ENCODE peak calls at places on chromosomes 11 and 22, in nine cellular contexts. One of them, this sample, is unnamed.
A peak's percentile ranks its signal among the peaks of the same experiment; 100 is the strongest.

GRCh38 chr11:118343248-118343647 is 743 bp upstream of the CD3D start:
- DNase-seq in NCI-H1436 treated with DMSO at 0.1 percent for 48 hours: no peak
- DNase-seq in left colon: no peak
- DNase-seq in AG09309: no peak
- DNase-seq in heart right ventricle: no peak
- DNase-seq in HTR-8/SVneo: no peak
- DNase-seq in NCI-H2107: no peak
- DNase-seq in ovary: no peak
- DNase-seq in Caco-2: no peak
- DNase-seq in this sample: no peak

GRCh38 chr11:109075976-109076375 is 346.0 kb upstream of the C11orf87 start:
- DNase-seq in NCI-H1436 treated with DMSO at 0.1 percent for 48 hours: no peak
- DNase-seq in left colon: no peak
- DNase-seq in AG09309: no peak
- DNase-seq in heart right ventricle: peak; percentile 33
- DNase-seq in HTR-8/SVneo: no peak
- DNase-seq in NCI-H2107: no peak
- DNase-seq in ovary: no peak
- DNase-seq in Caco-2: no peak
- DNase-seq in this sample: no peak

GRCh38 chr22:25645964-25646363 is 81.5 kb downstream of the GRK3 start:
- DNase-seq in NCI-H1436 treated with DMSO at 0.1 percent for 48 hours: no peak
- DNase-seq in left colon: no peak
- DNase-seq in AG09309: no peak
- DNase-seq in heart right ventricle: no peak
- DNase-seq in HTR-8/SVneo: no peak
- DNase-seq in NCI-H2107: no peak
- DNase-seq in ovary: no peak
- DNase-seq in Caco-2: no peak
- DNase-seq in this sample: no peak

GRCh38 chr11:134144744-134145143 is 75.9 kb downstream of the JAM3 start:
- DNase-seq in NCI-H1436 treated with DMSO at 0.1 percent for 48 hours: no peak
- DNase-seq in left colon: no peak
- DNase-seq in AG09309: no peak
- DNase-seq in heart right ventricle: no peak
- DNase-seq in HTR-8/SVneo: no peak
- DNase-seq in NCI-H2107: no peak
- DNase-seq in ovary: no peak
- DNase-seq in Caco-2: no peak
- DNase-seq in this sample: no peak

GRCh38 chr11:134382257-134382656 is 29.8 kb downstream of the B3GAT1 start:
- DNase-seq in NCI-H1436 treated with DMSO at 0.1 percent for 48 hours: no peak
- DNase-seq in left colon: no peak
- DNase-seq in AG09309: no peak
- DNase-seq in heart right ventricle: no peak
- DNase-seq in HTR-8/SVneo: no peak
- DNase-seq in NCI-H2107: no peak
- DNase-seq in ovary: no peak
- DNase-seq in Caco-2: no peak
- DNase-seq in this sample: no peak

GRCh38 chr11:45025716-45026492 is 75.2 kb upstream of the TP53I11 start:
- DNase-seq in NCI-H1436 treated with DMSO at 0.1 percent for 48 hours: no peak
- DNase-seq in left colon: peak; percentile 44
- DNase-seq in AG09309: no peak
- DNase-seq in heart right ventricle: peak; percentile 68
- DNase-seq in HTR-8/SVneo: no peak
- DNase-seq in NCI-H2107: no peak
- DNase-seq in ovary: no peak
- DNase-seq in Caco-2: no peak
- DNase-seq in this sample: no peak

GRCh38 chr11:19951558-19952083 is 208.7 kb downstream of the DBX1 start:
- DNase-seq in NCI-H1436 treated with DMSO at 0.1 percent for 48 hours: no peak
- DNase-seq in left colon: no peak
- DNase-seq in AG09309: no peak
- DNase-seq in heart right ventricle: no peak
- DNase-seq in HTR-8/SVneo: peak; percentile 65
- DNase-seq in NCI-H2107: peak; percentile 26
- DNase-seq in ovary: no peak
- DNase-seq in Caco-2: peak; percentile 72
- DNase-seq in this sample: no peak

GRCh38 chr11:33700425-33701271 is at the start of gene C11orf91:
- DNase-seq in NCI-H1436 treated with DMSO at 0.1 percent for 48 hours: peak; percentile 52
- DNase-seq in left colon: peak; percentile 92
- DNase-seq in AG09309: peak; percentile 70
- DNase-seq in heart right ventricle: peak; percentile 97
- DNase-seq in HTR-8/SVneo: peak; percentile 83
- DNase-seq in NCI-H2107: peak; percentile 81
- DNase-seq in ovary: peak; percentile 99
- DNase-seq in Caco-2: peak; percentile 98
- DNase-seq in this sample: peak; percentile 98

GRCh38 chr22:19825016-19825339 is 29.7 kb downstream of the GNB1L start:
- DNase-seq in NCI-H1436 treated with DMSO at 0.1 percent for 48 hours: no peak
- DNase-seq in left colon: no peak
- DNase-seq in AG09309: no peak
- DNase-seq in heart right ventricle: no peak
- DNase-seq in HTR-8/SVneo: no peak
- DNase-seq in NCI-H2107: no peak
- DNase-seq in ovary: no peak
- DNase-seq in Caco-2: no peak
- DNase-seq in this sample: no peak

GRCh38 chr11:30346068-30346688 is 23.3 kb downstream of the ARL14EP start:
- DNase-seq in NCI-H1436 treated with DMSO at 0.1 percent for 48 hours: no peak
- DNase-seq in left colon: no peak
- DNase-seq in AG09309: no peak
- DNase-seq in heart right ventricle: no peak
- DNase-seq in HTR-8/SVneo: peak; percentile 22
- DNase-seq in NCI-H2107: peak; percentile 3
- DNase-seq in ovary: no peak
- DNase-seq in Caco-2: peak; percentile 58
- DNase-seq in this sample: peak; percentile 39

GRCh38 chr22:36022162-36022561 is 6.5 kb downstream of the RBFOX2 start:
- DNase-seq in NCI-H1436 treated with DMSO at 0.1 percent for 48 hours: no peak
- DNase-seq in left colon: no peak
- DNase-seq in AG09309: no peak
- DNase-seq in heart right ventricle: no peak
- DNase-seq in HTR-8/SVneo: no peak
- DNase-seq in NCI-H2107: no peak
- DNase-seq in ovary: no peak
- DNase-seq in Caco-2: no peak
- DNase-seq in this sample: peak; percentile 15

GRCh38 chr22:46066691-46067090 is 83.6 kb upstream of the PPARA start:
- DNase-seq in NCI-H1436 treated with DMSO at 0.1 percent for 48 hours: no peak
- DNase-seq in left colon: peak; percentile 36
- DNase-seq in AG09309: no peak
- DNase-seq in heart right ventricle: peak; percentile 7
- DNase-seq in HTR-8/SVneo: no peak
- DNase-seq in NCI-H2107: no peak
- DNase-seq in ovary: peak; percentile 53
- DNase-seq in Caco-2: no peak
- DNase-seq in this sample: no peak

GRCh38 chr22:19756288-19757128 is 4.1 kb upstream of the TBX1 start:
- DNase-seq in NCI-H1436 treated with DMSO at 0.1 percent for 48 hours: no peak
- DNase-seq in left colon: no peak
- DNase-seq in AG09309: no peak
- DNase-seq in heart right ventricle: peak; percentile 59
- DNase-seq in HTR-8/SVneo: no peak
- DNase-seq in NCI-H2107: peak; percentile 22
- DNase-seq in ovary: no peak
- DNase-seq in Caco-2: peak; percentile 83
- DNase-seq in this sample: peak; percentile 66

GRCh38 chr11:46345881-46346484 is 1.3 kb upstream of the DGKZ start:
- DNase-seq in NCI-H1436 treated with DMSO at 0.1 percent for 48 hours: no peak
- DNase-seq in left colon: no peak
- DNase-seq in AG09309: no peak
- DNase-seq in heart right ventricle: no peak
- DNase-seq in HTR-8/SVneo: no peak
- DNase-seq in NCI-H2107: no peak
- DNase-seq in ovary: no peak
- DNase-seq in Caco-2: no peak
- DNase-seq in this sample: no peak

GRCh38 chr11:850777-851762 is 8.4 kb downstream of the TSPAN4 start:
- DNase-seq in NCI-H1436 treated with DMSO at 0.1 percent for 48 hours: no peak
- DNase-seq in left colon: no peak
- DNase-seq in AG09309: no peak
- DNase-seq in heart right ventricle: no peak
- DNase-seq in HTR-8/SVneo: no peak
- DNase-seq in NCI-H2107: no peak
- DNase-seq in ovary: peak; percentile 76
- DNase-seq in Caco-2: peak; percentile 56
- DNase-seq in this sample: no peak

GRCh38 chr11:74895340-74896116 is 53.4 kb downstream of the XRRA1 start:
- DNase-seq in NCI-H1436 treated with DMSO at 0.1 percent for 48 hours: no peak
- DNase-seq in left colon: no peak
- DNase-seq in AG09309: no peak
- DNase-seq in heart right ventricle: no peak
- DNase-seq in HTR-8/SVneo: no peak
- DNase-seq in NCI-H2107: no peak
- DNase-seq in ovary: no peak
- DNase-seq in Caco-2: no peak
- DNase-seq in this sample: no peak

GRCh38 chr11:10366568-10367331 is 61.9 kb downstream of the ADM start:
- DNase-seq in NCI-H1436 treated with DMSO at 0.1 percent for 48 hours: no peak
- DNase-seq in left colon: peak; percentile 85
- DNase-seq in AG09309: peak; percentile 72
- DNase-seq in heart right ventricle: peak; percentile 68
- DNase-seq in HTR-8/SVneo: peak; percentile 87
- DNase-seq in NCI-H2107: peak; percentile 26
- DNase-seq in ovary: peak; percentile 91
- DNase-seq in Caco-2: peak; percentile 91
- DNase-seq in this sample: peak; percentile 57